ENCODE peak calls at places on chromosomes 1 and 21, in nine cellular contexts. V is H9; L is mammary epithelial cell; Z is adrenal gland; P is CD4-positive, CD25-positive, alpha-beta regulatory T cell; X is Peyer's patch; B is CD8-positive, alpha-beta T cell; S is fibroblast of lung; U is psoas muscle. N is an unnamed sample.

GRCh38 chr1:17789926-17790325 is 34.8 kb downstream of the ACTL8 start:
- DNase-seq in V (no peak), L (no peak), Z (no peak), P (no peak), X (no peak), B (no peak), S (no peak), U (no peak), N (no peak)

GRCh38 chr1:24805534-24806301 is 60.5 kb downstream of the CLIC4 start:
- DNase-seq in V (no peak), L (peak; percentile 74), Z (no peak), P (no peak), X (no peak), B (no peak), S (peak; percentile 75), U (no peak), N (no peak)

GRCh38 chr1:29408831-29409605 is 172.7 kb downstream of the PTPRU start:
- DNase-seq in V (peak; percentile 24), L (no peak), Z (no peak), P (no peak), X (no peak), B (no peak), S (no peak), U (no peak), N (no peak)

GRCh38 chr1:59514061-59514909 is 217.4 kb downstream of the FGGY start:
- DNase-seq in V (no peak), L (no peak), Z (no peak), P (no peak), X (no peak), B (no peak), S (no peak), U (no peak), N (no peak)

GRCh38 chr1:16606106-16606505 is 7.3 kb downstream of the NBPF1 start:
- DNase-seq in V (peak; percentile 15), L (no peak), Z (no peak), P (no peak), X (no peak), B (no peak), S (no peak), U (no peak), N (no peak)

GRCh38 chr1:232998646-232999045 is 48.2 kb downstream of the NTPCR start:
- DNase-seq in V (no peak), L (no peak), Z (no peak), P (no peak), X (no peak), B (no peak), S (no peak), U (no peak), N (no peak)

GRCh38 chr1:12591267-12591938 is 26.6 kb downstream of the DHRS3 start:
- DNase-seq in V (no peak), L (peak; percentile 36), Z (no peak), P (no peak), X (no peak), B (no peak), S (no peak), U (peak; percentile 94), N (no peak)

GRCh38 chr1:71706030-71706671 is 576.2 kb downstream of the NEGR1 start:
- DNase-seq in V (no peak), L (no peak), Z (no peak), P (no peak), X (no peak), B (no peak), S (peak; percentile 9), U (no peak), N (no peak)

GRCh38 chr1:200279810-200280411 is 129.9 kb downstream of the ZNF281 start:
- DNase-seq in V (peak; percentile 71), L (peak; percentile 53), Z (peak; percentile 31), P (no peak), X (peak; percentile 37), B (no peak), S (peak; percentile 75), U (no peak), N (peak; percentile 81)

GRCh38 chr1:60589916-60590315 is 492.4 kb upstream of the NFIA start:
- DNase-seq in V (no peak), L (no peak), Z (no peak), P (no peak), X (no peak), B (no peak), S (peak; percentile 27), U (no peak), N (no peak)

GRCh38 chr1:152347116-152347728 is 12.6 kb downstream of the FLG2 start:
- DNase-seq in V (no peak), L (peak; percentile 64), Z (peak; percentile 43), P (peak; percentile 6), X (peak; percentile 27), B (peak; percentile 9), S (peak; percentile 53), U (no peak), N (peak; percentile 56)

GRCh38 chr1:5645135-5645399 is 347.2 kb downstream of the NPHP4 start:
- DNase-seq in V (peak; percentile 14), L (no peak), Z (no peak), P (no peak), X (no peak), B (no peak), S (no peak), U (no peak), N (no peak)

GRCh38 chr1:230902349-230902923 is 34.1 kb upstream of the C1orf198 start:
- DNase-seq in V (no peak), L (no peak), Z (no peak), P (no peak), X (no peak), B (no peak), S (no peak), U (no peak), N (no peak)

GRCh38 chr1:23423415-23424170 is 955 bp downstream of the TCEA3 start:
- DNase-seq in V (peak; percentile 46), L (no peak), Z (peak; percentile 71), P (no peak), X (no peak), B (no peak), S (no peak), U (peak; percentile 90), N (peak; percentile 73)

GRCh38 chr21:30468912-30469812 is 11.0 kb downstream of the KRTAP19-1 start:
- DNase-seq in V (no peak), L (no peak), Z (no peak), P (no peak), X (no peak), B (no peak), S (no peak), U (no peak), N (no peak)
- H3K4me1 ChIP-seq in V (no peaks in the 10 kb centered on the region), L (no peaks in the 10 kb centered on the region), Z (no peaks in the 10 kb centered on the region), P (no peaks in the 10 kb centered on the region), X (no peaks in the 10 kb centered on the region), B (no peaks in the 10 kb centered on the region), S (no peaks in the 10 kb centered on the region), U (no peaks in the 10 kb centered on the region), N (no peaks in the 10 kb centered on the region)

DNA sequence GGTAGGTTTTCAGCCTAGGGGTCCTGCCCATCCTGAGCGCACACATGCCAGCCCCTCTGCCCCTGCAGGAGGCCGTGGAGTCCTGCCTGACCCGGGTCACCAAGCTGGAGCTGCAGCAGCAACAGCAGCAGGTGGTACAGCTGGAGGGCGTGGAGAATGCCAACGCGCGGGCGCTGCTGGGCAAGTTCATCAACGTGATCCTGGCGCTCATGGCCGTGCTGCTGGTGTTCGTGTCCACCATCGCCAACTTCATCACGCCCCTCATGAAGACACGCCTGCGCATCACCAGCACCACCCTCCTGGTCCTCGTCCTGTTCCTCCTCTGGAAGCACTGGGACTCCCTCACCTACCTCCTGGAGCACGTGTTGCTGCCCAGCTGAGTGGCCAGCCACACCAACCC is 44.0 kb downstream of the TMCC2 start:
- DNase-seq in V (no peak), L (no peak), Z (no peak), P (no peak), X (no peak), B (no peak), S (no peak), U (no peak), N (no peak)
- H3K27ac ChIP-seq in V (no peak overlapping the region), L (no peak overlapping the region), Z (no peak overlapping the region), P (no peak overlapping the region), X (no peak overlapping the region), B (no peak overlapping the region), S (no peak overlapping the region), U (peak overlapping the region; percentile 69), N (no peak overlapping the region)

GRCh38 chr1:49817681-49818080 is 206.1 kb downstream of the AGBL4 start:
- DNase-seq in V (no peak), L (no peak), Z (no peak), P (no peak), X (no peak), B (no peak), S (no peak), U (no peak), N (no peak)
- H3K9me3 ChIP-seq in V (peaks cover 84% of the 10 kb centered on the region), L (no peaks in the 10 kb centered on the region), Z (no peaks in the 10 kb centered on the region), P (no peaks in the 10 kb centered on the region), X (no peaks in the 10 kb centered on the region), B (no peaks in the 10 kb centered on the region), S (no peaks in the 10 kb centered on the region), U (no peaks in the 10 kb centered on the region), N (no peaks in the 10 kb centered on the region)

GRCh38 chr1:168386949-168387586 is 106.4 kb downstream of the TBX19 start:
- DNase-seq in V (peak; percentile 81), L (peak; percentile 94), Z (peak; percentile 55), P (peak; percentile 65), X (peak; percentile 31), B (peak; percentile 54), S (no peak), U (peak; percentile 61), N (peak; percentile 41)

GRCh38 chr1:168381850-168382249 is 101.2 kb downstream of the TBX19 start:
- DNase-seq in V (no peak), L (no peak), Z (no peak), P (no peak), X (no peak), B (no peak), S (no peak), U (no peak), N (no peak)

GRCh38 chr1:168387781-168388760 is 107.4 kb downstream of the TBX19 start:
- DNase-seq in V (peak; percentile 60), L (no peak), Z (no peak), P (no peak), X (no peak), B (no peak), S (no peak), U (no peak), N (no peak)

GRCh38 chr1:168390261-168390660 is 109.6 kb downstream of the TBX19 start:
- DNase-seq in V (no peak), L (peak; percentile 73), Z (no peak), P (no peak), X (no peak), B (no peak), S (no peak), U (no peak), N (no peak)

GRCh38 chr1:168386492-168386891 is 105.8 kb downstream of the TBX19 start:
- DNase-seq in V (no peak), L (no peak), Z (no peak), P (no peak), X (no peak), B (no peak), S (no peak), U (no peak), N (no peak)
- H3K4me1 ChIP-seq in V (peaks cover 11% of the 10 kb centered on the region), L (peaks cover 12% of the 10 kb centered on the region), Z (no peaks in the 10 kb centered on the region), P (peaks cover 6% of the 10 kb centered on the region), X (no peaks in the 10 kb centered on the region), B (peaks cover 3% of the 10 kb centered on the region), S (no peaks in the 10 kb centered on the region), U (peaks cover 6% of the 10 kb centered on the region), N (no peaks in the 10 kb centered on the region)

N was measured in small intestine.